ENCODE peak calls at places on chromosomes 3 and 15, in eight cellular contexts. L, H, V, U, O, I, F and S are unnamed samples.
A peak's percentile ranks its signal among the peaks of the same experiment; 100 is the strongest.

GRCh38 chr3:152302521-152303021 is 33.8 kb downstream of the MBNL1 start:
- DNase-seq in L (peak; percentile 91), H (peak; percentile 90), V (peak; percentile 70), U (no peak), O (peak; percentile 74), I (peak; percentile 93), F (peak; percentile 72), S (no peak)

GRCh38 chr3:183455064-183455463 is 26.6 kb upstream of the MCF2L2 start:
- DNase-seq in L (peak; percentile 78), H (peak; percentile 57), V (no peak), U (no peak), O (no peak), I (peak; percentile 10), F (no peak), S (no peak)

GRCh38 chr3:46092704-46093085 is 65.4 kb upstream of the XCR1 start:
- DNase-seq in L (no peak), H (no peak), V (no peak), U (no peak), O (no peak), I (no peak), F (no peak), S (no peak)

GRCh38 chr15:55250951-55251350 is 38.7 kb downstream of the RAB27A start:
- DNase-seq in L (no peak), H (no peak), V (no peak), U (no peak), O (no peak), I (no peak), F (no peak), S (no peak)

GRCh38 chr15:74621936-74622335 is 6.3 kb downstream of the CLK3 start:
- DNase-seq in L (no peak), H (no peak), V (no peak), U (no peak), O (peak; percentile 36), I (no peak), F (peak; percentile 61), S (no peak)

GRCh38 chr3:66276705-66277274 is 56.0 kb downstream of the SLC25A26 start:
- DNase-seq in L (peak; percentile 63), H (peak; percentile 85), V (no peak), U (peak; percentile 45), O (no peak), I (peak; percentile 89), F (no peak), S (peak; percentile 52)

GRCh38 chr3:188508454-188508853 is 354.5 kb downstream of the LPP start:
- DNase-seq in L (no peak), H (no peak), V (no peak), U (no peak), O (no peak), I (no peak), F (no peak), S (no peak)

GRCh38 chr3:127162947-127163645 is 29.8 kb upstream of the PRR23E start:
- DNase-seq in L (no peak), H (no peak), V (peak; percentile 42), U (no peak), O (no peak), I (no peak), F (peak; percentile 37), S (no peak)

GRCh38 chr3:50100956-50101845 is 12.5 kb downstream of the RBM5 start:
- DNase-seq in L (peak; percentile 74), H (peak; percentile 66), V (no peak), U (no peak), O (no peak), I (peak; percentile 70), F (no peak), S (peak; percentile 42)

GRCh38 chr15:28892789-28893610 is 7.2 kb downstream of the APBA2 start:
- DNase-seq in L (peak; percentile 51), H (peak; percentile 75), V (no peak), U (no peak), O (no peak), I (no peak), F (no peak), S (no peak)

GRCh38 chr3:112030911-112031310 is 3.6 kb upstream of the TMPRSS7 start:
- DNase-seq in L (no peak), H (no peak), V (no peak), U (no peak), O (no peak), I (no peak), F (no peak), S (no peak)

GRCh38 chr3:90180543-90180942 is 1073.1 kb downstream of the EPHA3 start:
- DNase-seq in L (no peak), H (no peak), V (no peak), U (no peak), O (no peak), I (no peak), F (no peak), S (no peak)
- H3K4me3 ChIP-seq in L (no peak overlapping the region), H (no peak overlapping the region), V (no peak overlapping the region), U (no peak overlapping the region), O (no peak overlapping the region), I (no peak overlapping the region), F (no peak overlapping the region), S (no peak overlapping the region)

GRCh38 chr3:141454055-141454454 is 32.8 kb upstream of the RASA2 start:
- DNase-seq in L (no peak), H (no peak), V (no peak), U (no peak), O (no peak), I (no peak), F (no peak), S (no peak)
- H3K4me3 ChIP-seq in L (no peak overlapping the region), H (no peak overlapping the region), V (no peak overlapping the region), U (no peak overlapping the region), O (no peak overlapping the region), I (no peak overlapping the region), F (no peak overlapping the region), S (no peak overlapping the region)

DNA sequence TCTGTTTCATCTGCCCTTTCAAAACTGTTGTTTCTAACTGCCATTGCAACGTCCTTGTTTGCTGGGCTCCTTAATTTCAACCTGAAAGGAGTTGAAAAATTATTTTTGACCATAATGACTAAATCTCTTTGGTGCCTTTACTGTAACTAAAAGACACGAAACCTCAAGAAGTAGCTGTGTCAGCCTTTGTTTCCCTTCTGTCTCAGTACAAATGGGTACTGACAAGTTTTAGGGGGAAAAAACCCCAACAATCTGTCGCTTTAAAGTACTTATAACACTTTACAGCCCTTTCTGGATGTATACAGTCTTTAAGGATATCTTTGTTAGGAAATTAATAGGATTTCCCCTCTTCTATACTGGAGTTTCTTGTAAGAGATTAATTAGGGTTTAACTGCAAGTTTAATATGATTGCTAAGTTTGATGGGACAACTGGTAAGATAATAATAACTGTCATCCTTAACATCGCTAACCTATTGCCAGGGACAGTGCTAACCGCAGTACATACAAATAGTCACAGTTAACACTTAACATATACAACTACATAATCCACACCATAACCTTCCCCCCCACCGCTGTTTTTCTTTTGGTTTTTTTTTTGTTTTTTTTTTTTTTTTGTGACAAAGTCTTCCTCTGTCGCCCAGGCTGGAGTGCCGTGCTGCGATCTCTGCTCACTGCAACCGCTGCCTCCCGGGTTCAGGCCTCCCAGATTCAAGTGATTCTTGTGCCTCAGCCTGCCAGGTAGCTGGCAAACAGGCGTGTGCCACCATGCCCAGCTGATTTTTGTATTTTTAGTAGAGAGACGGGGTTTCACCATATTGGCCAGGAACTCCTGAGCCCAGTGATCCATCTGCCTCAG is 1.7 kb downstream of the GXYLT2 start:
- DNase-seq in L (no peak), H (no peak), V (no peak), U (no peak), O (no peak), I (peak; percentile 16), F (no peak), S (no peak)
- H3K4me3 ChIP-seq in L (peak overlapping the region; percentile 58), H (peak overlapping the region; percentile 53), V (peak overlapping the region; percentile 66), U (no peak overlapping the region), O (peak overlapping the region; percentile 34), I (peak overlapping the region; percentile 77), F (peak overlapping the region; percentile 41), S (peak overlapping the region; percentile 59)

GRCh38 chr3:131192701-131193100 is 166.0 kb downstream of the NEK11 start:
- DNase-seq in L (no peak), H (no peak), V (no peak), U (no peak), O (no peak), I (no peak), F (no peak), S (no peak)
- H3K4me3 ChIP-seq in L (no peak overlapping the region), H (no peak overlapping the region), V (no peak overlapping the region), U (no peak overlapping the region), O (no peak overlapping the region), I (no peak overlapping the region), F (no peak overlapping the region), S (no peak overlapping the region)

DNA sequence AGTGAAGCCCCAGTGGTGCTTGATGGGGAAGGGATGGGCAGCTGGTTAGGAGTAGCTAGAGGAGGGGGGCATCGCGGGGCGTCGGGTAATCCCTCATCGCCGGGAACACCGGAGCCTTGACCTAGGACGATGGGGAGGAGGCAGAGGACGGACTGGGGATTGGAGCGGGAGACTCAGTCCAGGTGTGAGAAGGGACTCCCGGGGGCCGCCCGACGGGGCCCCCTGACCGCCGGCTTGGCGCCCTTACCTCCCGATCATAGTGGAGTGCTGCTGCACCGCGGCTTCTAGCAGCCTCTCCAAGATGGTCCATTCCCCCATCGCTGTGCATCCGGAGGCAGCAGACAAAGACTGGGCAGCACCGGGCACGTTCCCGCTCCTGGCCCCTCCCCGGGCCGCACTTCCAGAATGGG is 622 bp downstream of the GJD2 start:
- DNase-seq in L (no peak), H (no peak), V (no peak), U (no peak), O (no peak), I (no peak), F (no peak), S (peak; percentile 58)
- H3K4me3 ChIP-seq in L (no peak overlapping the region), H (no peak overlapping the region), V (peak overlapping the region; percentile 55), U (no peak overlapping the region), O (no peak overlapping the region), I (no peak overlapping the region), F (no peak overlapping the region), S (peak overlapping the region; percentile 94)